ENCODE peak calls at places on chromosomes 6 and 20, in six cellular contexts. R is posterior cingulate gyrus; N is AG04449; J is AG08395; B is stimulated activated CD4-positive, alpha-beta T cell treated with anti-CD3 and anti-CD28 coated beads, Interleukin-2, amount 100 ng/mL, for 4 hours; S is AG08396. P is an unnamed sample.

GRCh38 chr6:51892750-51893149 is 194.7 kb downstream of the PKHD1 start:
- DNase-seq in R (no peak), N (no peak), J (no peak), B (no peak), S (no peak), P (no peak)

GRCh38 chr6:164417537-164417936 is 891.9 kb downstream of the C6orf118 start:
- DNase-seq in R (no peak), N (no peak), J (no peak), B (no peak), S (no peak), P (no peak)

GRCh38 chr6:22470454-22471368 is 98.7 kb upstream of the HDGFL1 start:
- DNase-seq in R (no peak), N (no peak), J (peak; percentile 43), B (no peak), S (peak; percentile 14), P (no peak)

GRCh38 chr6:37765182-37765780 is 54.2 kb upstream of the ZFAND3 start:
- DNase-seq in R (no peak), N (no peak), J (no peak), B (no peak), S (no peak), P (no peak)

GRCh38 chr6:160926281-160927276 is 65.0 kb upstream of the MAP3K4 start:
- DNase-seq in R (no peak), N (no peak), J (no peak), B (no peak), S (no peak), P (no peak)

GRCh38 chr20:2865101-2865500 is 8.2 kb upstream of the PTPRA start:
- DNase-seq in R (no peak), N (no peak), J (no peak), B (no peak), S (no peak), P (no peak)

GRCh38 chr6:149451361-149452061 is 33.3 kb downstream of the ZC3H12D start:
- DNase-seq in R (no peak), N (no peak), J (peak; percentile 14), B (no peak), S (peak; percentile 40), P (no peak)

GRCh38 chr20:31666258-31667042 is 28.7 kb downstream of the COX4I2 start:
- DNase-seq in R (peak; percentile 44), N (no peak), J (peak; percentile 28), B (no peak), S (no peak), P (no peak)

GRCh38 chr20:4230651-4231050 is 215.3 kb upstream of the RNF24 start:
- DNase-seq in R (no peak), N (no peak), J (no peak), B (no peak), S (no peak), P (no peak)

GRCh38 chr6:19433101-19433500 is 404.1 kb upstream of the ID4 start:
- DNase-seq in R (no peak), N (no peak), J (no peak), B (no peak), S (no peak), P (no peak)

GRCh38 chr6:6614965-6615304 is 26.4 kb downstream of the LY86 start:
- DNase-seq in R (no peak), N (no peak), J (no peak), B (no peak), S (no peak), P (no peak)

GRCh38 chr6:25601797-25602679 is 50.0 kb upstream of the SCGN start:
- DNase-seq in R (no peak), N (peak; percentile 7), J (peak; percentile 46), B (no peak), S (peak; percentile 21), P (no peak)

GRCh38 chr6:44636576-44637248 is 249.2 kb downstream of the CDC5L start:
- DNase-seq in R (no peak), N (no peak), J (no peak), B (no peak), S (no peak), P (no peak)

GRCh38 chr6:126180585-126180984 is 159.3 kb upstream of the CENPW start:
- DNase-seq in R (no peak), N (peak; percentile 17), J (peak; percentile 53), B (no peak), S (peak; percentile 21), P (no peak)

GRCh38 chr6:160887616-160888015 is 104.0 kb upstream of the MAP3K4 start:
- DNase-seq in R (no peak), N (no peak), J (no peak), B (no peak), S (no peak), P (no peak)

GRCh38 chr6:136169356-136169755 is 80.8 kb downstream of the MTFR2 start:
- DNase-seq in R (no peak), N (no peak), J (no peak), B (no peak), S (no peak), P (no peak)

GRCh38 chr6:89985744-89986493 is 91.7 kb downstream of the GJA10 start:
- DNase-seq in R (peak; percentile 16), N (peak; percentile 88), J (peak; percentile 82), B (no peak), S (peak; percentile 69), P (no peak)

GRCh38 chr6:129236110-129236509 is 353.2 kb downstream of the LAMA2 start:
- DNase-seq in R (no peak), N (no peak), J (no peak), B (no peak), S (no peak), P (no peak)